ENCODE peak calls at places on chromosomes 4 and X, in seven cellular contexts. T is SK-N-SH, J is HCT116, Y is H1, K is GM12878, P is K562, Q is HepG2. L is an unnamed sample.

GRCh38 chr4:37847311-37847710 is 20.8 kb downstream of the PGM2 start:
- DNase-seq in T (no peak), J (no peak), Y (no peak), K (no peak), P (no peak), Q (no peak), L (no peak)

GRCh38 chr4:164203476-164203875 is 550.5 kb upstream of the SMIM31 start:
- DNase-seq in T (no peak), J (no peak), Y (no peak), K (no peak), P (no peak), Q (no peak), L (no peak)

GRCh38 chr4:37981844-37982720 is 21.9 kb downstream of the PTTG2 start:
- DNase-seq in T (no peak), J (no peak), Y (no peak), K (no peak), P (no peak), Q (peak; percentile 28), L (no peak)

GRCh38 chr4:166422475-166422874 is 549.4 kb downstream of the TLL1 start:
- DNase-seq in T (no peak), J (no peak), Y (no peak), K (no peak), P (no peak), Q (no peak), L (no peak)

GRCh38 chr4:64784125-64784524 is 374.9 kb upstream of the TECRL start:
- DNase-seq in T (no peak), J (no peak), Y (no peak), K (no peak), P (no peak), Q (no peak), L (no peak)

GRCh38 chr4:185709802-185710486 is 102.0 kb downstream of the SORBS2 start:
- DNase-seq in T (no peak), J (no peak), Y (no peak), K (no peak), P (no peak), Q (peak; percentile 74), L (no peak)

GRCh38 chrX:30147996-30148643 is 67.2 kb upstream of the MAGEB2 start:
- DNase-seq in T (no peak), J (no peak), Y (no peak), K (no peak), P (no peak), Q (no peak), L (no peak)

GRCh38 chrX:41449615-41450014 is 2.5 kb downstream of the NYX start:
- DNase-seq in T (no peak), J (no peak), Y (no peak), K (no peak), P (no peak), Q (no peak), L (no peak)

GRCh38 chr4:155207534-155208257 is 740 bp upstream of the NPY2R start:
- DNase-seq in T (peak; percentile 47), J (no peak), Y (peak; percentile 52), K (no peak), P (no peak), Q (no peak), L (peak; percentile 33)
- TF ChIP-seq YY1 in T (no peak), J (no peak), Y (no peak), K (no peak), P (no peak), Q (no peak), L (no peak)

GRCh38 chrX:31604629-31605221 is 532.9 kb upstream of the FTHL17 start:
- DNase-seq in T (no peak), J (no peak), Y (no peak), K (peak; percentile 51), P (no peak), Q (no peak), L (no peak)

GRCh38 chrX:31603411-31604120 is 531.7 kb upstream of the FTHL17 start:
- DNase-seq in T (no peak), J (no peak), Y (no peak), K (no peak), P (no peak), Q (no peak), L (no peak)

GRCh38 chrX:31609130-31609529 is 537.3 kb upstream of the FTHL17 start:
- DNase-seq in T (no peak), J (no peak), Y (no peak), K (no peak), P (no peak), Q (no peak), L (no peak)

GRCh38 chrX:31608651-31609050 is 536.8 kb upstream of the FTHL17 start:
- DNase-seq in T (no peak), J (no peak), Y (no peak), K (no peak), P (no peak), Q (no peak), L (no peak)

DNA sequence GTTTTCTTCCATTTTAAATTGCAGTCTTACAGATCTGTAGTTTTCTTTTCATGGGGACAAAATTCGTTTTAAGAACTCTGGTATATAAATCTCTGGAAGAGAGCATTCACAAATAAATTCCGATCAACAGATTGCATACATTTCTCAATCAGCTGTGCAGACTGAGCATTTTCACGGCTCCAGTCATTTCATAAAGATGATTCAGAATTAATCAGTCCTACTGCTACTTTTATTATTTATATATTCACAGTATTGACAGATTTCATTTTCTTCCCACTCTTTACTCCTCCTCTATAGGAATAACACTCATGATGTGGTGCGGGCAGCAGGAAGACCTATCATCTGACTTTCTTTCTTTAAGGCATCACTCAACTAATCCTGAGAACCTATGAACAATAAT is 535.0 kb upstream of the FTHL17 start:
- DNase-seq in T (no peak), J (no peak), Y (no peak), K (no peak), P (no peak), Q (no peak), L (no peak)
- TF ChIP-seq YY1 in T (no peak), J (no peak), Y (no peak), K (no peak), P (no peak), Q (no peak), L (no peak)

DNA sequence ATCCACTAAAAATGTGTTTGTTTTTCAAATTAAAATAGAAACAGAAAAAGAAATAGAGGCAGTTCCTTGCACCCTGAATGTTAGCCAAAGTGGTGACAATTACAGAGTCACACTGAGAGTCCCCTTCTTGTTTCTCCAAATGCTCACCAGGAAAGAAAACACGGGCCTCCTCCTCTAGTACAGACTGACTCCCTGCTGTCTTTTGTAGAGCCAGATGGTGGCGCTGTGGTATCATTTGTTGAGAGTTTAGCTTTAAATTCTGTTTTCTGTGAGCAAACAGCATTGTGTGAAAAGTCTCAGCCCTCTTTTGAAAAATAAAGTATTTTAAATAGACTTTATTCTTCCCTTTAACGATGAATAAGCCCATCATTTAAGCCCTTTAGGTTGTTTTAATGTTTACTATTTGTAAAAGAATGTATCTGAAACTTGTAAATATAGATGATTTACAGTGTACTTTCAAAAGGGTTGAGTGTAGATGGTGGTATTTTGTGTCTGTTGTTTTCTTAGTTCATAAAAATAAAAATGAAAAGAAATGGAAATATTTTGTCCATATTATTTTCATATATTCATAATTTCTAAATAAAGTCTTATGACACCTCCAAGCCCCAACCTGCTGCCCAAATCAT is 36.9 kb upstream of the ATOH1 start:
- DNase-seq in T (peak; percentile 59), J (peak; percentile 55), Y (peak; percentile 70), K (no peak), P (peak; percentile 46), Q (peak; percentile 50), L (peak; percentile 43)
- TF ChIP-seq YY1 in T (no peak), J (no peak), Y (no peak), K (no peak), P (no peak), Q (no peak), L (no peak)

GRCh38 chr4:88605744-88606143 is 13.5 kb downstream of the HERC3 start:
- DNase-seq in T (no peak), J (no peak), Y (no peak), K (no peak), P (no peak), Q (no peak), L (no peak)
- TF ChIP-seq YY1 in T (no peak), J (no peak), Y (no peak), K (no peak), P (no peak), Q (no peak), L (no peak)

DNA sequence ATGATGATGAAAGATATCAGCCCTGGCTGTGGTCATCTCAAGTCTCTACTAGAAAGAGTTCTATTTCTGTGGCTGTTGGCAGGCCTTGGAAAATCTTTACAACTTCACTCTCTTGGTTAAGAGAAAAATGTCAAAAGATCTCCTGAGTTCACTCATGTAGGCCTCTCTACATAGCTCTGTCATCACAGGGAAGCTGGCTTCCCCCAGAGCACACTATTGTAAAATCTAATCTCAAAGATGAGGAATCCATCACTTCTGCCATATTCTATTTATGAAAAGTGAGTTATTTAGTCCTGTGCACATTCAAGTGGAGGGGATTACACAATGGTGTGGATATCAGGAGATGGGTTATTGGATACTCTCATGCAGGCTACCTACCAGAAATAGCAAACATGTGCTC is 388.4 kb upstream of the HS3ST1 start:
- DNase-seq in T (no peak), J (no peak), Y (no peak), K (no peak), P (no peak), Q (no peak), L (no peak)
- TF ChIP-seq YY1 in T (no peak), J (no peak), Y (no peak), K (no peak), P (no peak), Q (no peak), L (no peak)

GRCh38 chr4:121062466-121062975 is 9.8 kb downstream of the NDNF start:
- DNase-seq in T (no peak), J (no peak), Y (no peak), K (no peak), P (no peak), Q (no peak), L (no peak)
- TF ChIP-seq YY1 in T (no peak), J (no peak), Y (no peak), K (no peak), P (no peak), Q (no peak), L (no peak)

GRCh38 chrX:136255543-136255942 is 4.3 kb upstream of the MAP7D3 start:
- DNase-seq in T (no peak), J (no peak), Y (no peak), K (no peak), P (no peak), Q (no peak), L (no peak)

GRCh38 chrX:136250191-136251041 is 784 bp downstream of the MAP7D3 start:
- DNase-seq in T (no peak), J (no peak), Y (peak; percentile 49), K (no peak), P (peak; percentile 30), Q (no peak), L (no peak)

GRCh38 chrX:136246201-136246600 is 5.0 kb downstream of the MAP7D3 start:
- DNase-seq in T (no peak), J (no peak), Y (no peak), K (no peak), P (no peak), Q (no peak), L (no peak)

GRCh38 chrX:136251042-136251991 is at the start of gene MAP7D3:
- DNase-seq in T (peak; percentile 91), J (peak; percentile 16), Y (peak; percentile 63), K (no peak), P (peak; percentile 88), Q (no peak), L (no peak)
- TF ChIP-seq YY1 in T (peak; percentile 75), J (peak; percentile 76), Y (peak; percentile 73), K (peak; percentile 92), P (no peak), Q (no peak), L (no peak)

L was measured in NT2/D1.